ENCODE peak calls at places on chromosomes 11 and 22, in seven cellular contexts. R, G, N, V, H, X and U are unnamed samples.

GRCh38 chr11:45864041-45864440 is 16.8 kb downstream of the CRY2 start:
- DNase-seq in R (no peak), G (peak), N (no peak), V (no peak), H (no peak), X (no peak), U (no peak)

GRCh38 chr22:38176170-38176741 is 5.4 kb downstream of the PLA2G6 start:
- DNase-seq in R (no peak), G (peak), N (no peak), V (no peak), H (no peak), X (peak), U (no peak)

GRCh38 chr11:94641167-94641761 is 74.1 kb downstream of the PIWIL4 start:
- DNase-seq in R (no peak), G (no peak), N (no peak), V (no peak), H (peak), X (no peak), U (no peak)

GRCh38 chr11:121023848-121024751 is at the start of gene TBCEL:
- DNase-seq in R (peak), G (peak), N (peak), V (peak), H (peak), X (peak), U (peak)

GRCh38 chr11:133681901-133682300 is 149.6 kb upstream of the OPCML start:
- DNase-seq in R (no peak), G (no peak), N (no peak), V (no peak), H (peak), X (no peak), U (no peak)

GRCh38 chr22:24894998-24895397 is 51.5 kb downstream of the LHFPL7 start:
- DNase-seq in R (peak), G (peak), N (peak), V (no peak), H (no peak), X (no peak), U (peak)

GRCh38 chr22:25061134-25061533 is 108.6 kb downstream of the KIAA1671 start:
- DNase-seq in R (no peak), G (no peak), N (no peak), V (no peak), H (no peak), X (no peak), U (no peak)

GRCh38 chr11:64317325-64317960 is at the start of gene TRMT112:
- DNase-seq in R (peak), G (peak), N (peak), V (peak), H (peak), X (peak), U (peak)

GRCh38 chr11:134365011-134365925 is 33.5 kb downstream of the GLB1L2 start:
- DNase-seq in R (no peak), G (no peak), N (no peak), V (no peak), H (no peak), X (no peak), U (no peak)

GRCh38 chr22:40685406-40685805 is 6.1 kb downstream of the MCHR1 start:
- DNase-seq in R (no peak), G (no peak), N (no peak), V (no peak), H (no peak), X (no peak), U (no peak)

GRCh38 chr11:62556872-62557631 is 10.4 kb upstream of the AHNAK start:
- DNase-seq in R (no peak), G (no peak), N (no peak), V (peak), H (no peak), X (peak), U (peak)

GRCh38 chr11:269146-269890 is 8.9 kb upstream of the NLRP6 start:
- DNase-seq in R (no peak), G (no peak), N (peak), V (peak), H (no peak), X (peak), U (peak)

GRCh38 chr11:21411114-21411513 is 741.7 kb downstream of the NELL1 start:
- DNase-seq in R (no peak), G (no peak), N (peak), V (no peak), H (no peak), X (no peak), U (peak)

GRCh38 chr11:129918361-129918760 is 23.0 kb upstream of the NFRKB start:
- DNase-seq in R (no peak), G (no peak), N (no peak), V (no peak), H (no peak), X (no peak), U (no peak)

GRCh38 chr11:57478971-57479663 is 18.8 kb downstream of the RTN4RL2 start:
- DNase-seq in R (no peak), G (no peak), N (no peak), V (no peak), H (no peak), X (no peak), U (no peak)

GRCh38 chr22:31915499-31916065 is 28.8 kb upstream of the YWHAH start:
- DNase-seq in R (no peak), G (no peak), N (no peak), V (no peak), H (no peak), X (no peak), U (no peak)

GRCh38 chr11:132586801-132587200 is 945.5 kb downstream of the OPCML start:
- DNase-seq in R (no peak), G (no peak), N (no peak), V (no peak), H (no peak), X (no peak), U (no peak)

GRCh38 chr11:91587131-91587530 is 637.5 kb upstream of the FAT3 start:
- DNase-seq in R (no peak), G (peak), N (no peak), V (no peak), H (no peak), X (no peak), U (no peak)

GRCh38 chr11:61297741-61298140 is 2.6 kb upstream of the VWCE start:
- DNase-seq in R (no peak), G (peak), N (peak), V (no peak), H (no peak), X (no peak), U (peak)

GRCh38 chr11:67698247-67698646 is 23.8 kb upstream of the ALDH3B2 start:
- DNase-seq in R (peak), G (no peak), N (peak), V (peak), H (peak), X (no peak), U (peak)

GRCh38 chr22:46593996-46594946 is 25.9 kb upstream of the GRAMD4 start:
- DNase-seq in R (no peak), G (no peak), N (no peak), V (no peak), H (no peak), X (no peak), U (no peak)

GRCh38 chr22:33922268-33922667 is 2.0 kb upstream of the LARGE1 start:
- DNase-seq in R (no peak), G (no peak), N (peak), V (no peak), H (no peak), X (no peak), U (no peak)

GRCh38 chr11:61417670-61418069 is 12.1 kb downstream of the CPSF7 start:
- DNase-seq in R (no peak), G (no peak), N (peak), V (no peak), H (no peak), X (no peak), U (peak)

GRCh38 chr22:45878051-45878764 is 98.8 kb downstream of the WNT7B start:
- DNase-seq in R (no peak), G (no peak), N (no peak), V (no peak), H (peak), X (no peak), U (peak)

GRCh38 chr22:41564563-41564962 is 3.8 kb downstream of the CSDC2 start:
- DNase-seq in R (no peak), G (no peak), N (no peak), V (no peak), H (no peak), X (no peak), U (no peak)

DNA sequence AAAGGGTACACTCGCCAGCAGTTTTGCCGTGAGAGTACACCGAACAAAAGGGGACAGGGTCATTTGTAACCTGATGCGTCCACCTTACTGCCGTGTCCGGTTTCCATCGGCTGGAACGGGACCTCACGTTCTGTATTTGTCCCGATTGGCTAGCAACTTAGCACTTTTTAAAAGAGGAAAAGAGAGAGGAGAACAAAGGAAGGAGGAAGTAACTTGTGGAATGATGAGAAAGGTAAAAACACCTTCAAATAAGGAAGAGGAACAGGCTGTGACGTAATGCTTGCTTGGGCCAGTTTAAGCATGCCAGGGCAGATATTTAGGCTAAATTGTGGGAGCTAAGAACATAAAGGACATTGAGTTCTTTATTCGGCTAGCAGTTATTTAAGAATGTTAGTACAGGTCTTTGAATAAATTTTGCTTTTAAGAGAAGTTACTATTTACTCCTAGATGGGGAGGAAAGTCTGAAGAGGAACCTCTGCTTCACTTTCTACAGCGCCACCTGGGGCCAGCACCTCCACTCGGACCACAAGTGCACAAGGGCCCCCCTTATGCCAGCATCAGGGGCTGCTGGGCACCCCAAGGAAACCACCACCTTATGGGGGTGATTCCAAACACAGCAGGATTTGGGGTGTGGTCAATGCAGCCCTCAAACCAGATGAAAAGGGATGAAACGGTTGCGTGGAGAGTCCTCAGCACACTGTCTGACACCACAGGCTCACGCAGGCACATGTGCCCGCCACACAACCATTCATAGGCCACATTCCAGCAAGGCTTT is 5.8 kb downstream of the ARSA start:
- DNase-seq in R (no peak), G (no peak), N (no peak), V (no peak), H (peak), X (peak), U (peak)
- H3K4me3 ChIP-seq in R (no peak), G (no peak), N (peak), V (no peak), H (no peak), X (peak), U (peak)

GRCh38 chr11:47399860-47400812 is 8.3 kb upstream of the SLC39A13 start:
- DNase-seq in R (no peak), G (no peak), N (no peak), V (peak), H (no peak), X (no peak), U (peak)

GRCh38 chr11:47396049-47396320 is 12.4 kb upstream of the SLC39A13 start:
- DNase-seq in R (no peak), G (no peak), N (no peak), V (no peak), H (no peak), X (no peak), U (no peak)

GRCh38 chr11:47395225-47396048 is 13.0 kb upstream of the SLC39A13 start:
- DNase-seq in R (no peak), G (no peak), N (no peak), V (no peak), H (no peak), X (no peak), U (peak)

GRCh38 chr11:47398551-47398950 is 9.8 kb upstream of the SLC39A13 start:
- DNase-seq in R (no peak), G (no peak), N (no peak), V (no peak), H (no peak), X (no peak), U (no peak)

GRCh38 chr11:47398011-47398410 is 10.4 kb upstream of the SLC39A13 start:
- DNase-seq in R (no peak), G (no peak), N (no peak), V (no peak), H (no peak), X (no peak), U (no peak)
- TF ChIP-seq MAX in R (no peak), G (no peak), N (no peak), V (no peak), H (no peak), X (no peak), U (no peak)

GRCh38 chr11:111870887-111871692 is at the start of gene ALG9:
- DNase-seq in R (peak), G (peak), N (peak), V (peak), H (peak), X (peak), U (peak)
- TF ChIP-seq CTCF in R (no peak), G (peak), N (no peak), V (peak), H (peak), X (peak), U (no peak)

GRCh38 chr11:12680246-12680939 is 6.2 kb downstream of the TEAD1 start:
- DNase-seq in R (no peak), G (no peak), N (peak), V (peak), H (peak), X (no peak), U (peak)

GRCh38 chr11:12678991-12679390 is 4.8 kb downstream of the TEAD1 start:
- DNase-seq in R (no peak), G (no peak), N (no peak), V (no peak), H (no peak), X (no peak), U (no peak)

GRCh38 chr11:12680940-12681258 is 6.7 kb downstream of the TEAD1 start:
- DNase-seq in R (no peak), G (no peak), N (no peak), V (no peak), H (no peak), X (no peak), U (no peak)

GRCh38 chr11:12678092-12678491 is 3.9 kb downstream of the TEAD1 start:
- DNase-seq in R (no peak), G (no peak), N (no peak), V (no peak), H (no peak), X (no peak), U (no peak)

DNA sequence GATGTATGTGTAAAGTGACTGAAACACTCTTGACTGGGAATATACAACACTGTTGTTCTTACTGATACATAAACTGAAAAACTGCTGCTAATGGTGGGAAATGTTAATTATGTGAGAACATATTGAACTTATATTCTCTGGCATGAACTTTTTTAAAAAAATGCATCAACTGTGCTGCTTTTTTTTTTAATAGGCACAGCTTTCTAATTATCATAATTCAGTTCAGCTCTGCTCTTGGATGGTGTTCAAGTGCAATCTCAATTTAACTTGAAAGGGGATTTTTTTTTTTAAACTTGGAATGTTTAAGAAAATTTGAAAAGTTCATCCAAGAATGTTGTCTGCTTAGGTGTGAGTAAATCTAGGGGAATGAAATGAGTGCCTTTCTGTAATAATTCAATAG is 5.2 kb downstream of the TEAD1 start:
- DNase-seq in R (no peak), G (no peak), N (no peak), V (no peak), H (no peak), X (no peak), U (no peak)
- H3K4me3 ChIP-seq in R (peak), G (no peak), N (no peak), V (no peak), H (no peak), X (no peak), U (no peak)

GRCh38 chr11:23359297-23359696 is 499.0 kb upstream of the CCDC179 start:
- DNase-seq in R (no peak), G (peak), N (peak), V (no peak), H (no peak), X (no peak), U (no peak)
- TF ChIP-seq MAX in R (no peak), G (no peak), N (no peak), V (no peak), H (no peak), X (no peak), U (no peak)

GRCh38 chr11:128776434-128777284 is 82.8 kb downstream of the FLI1 start:
- DNase-seq in R (peak), G (no peak), N (no peak), V (peak), H (peak), X (no peak), U (peak)
- TF ChIP-seq CTCF in R (peak), G (peak), N (peak), V (peak), H (peak), X (peak), U (peak)

GRCh38 chr11:75288846-75289760 is 48.5 kb downstream of the TPBGL start:
- DNase-seq in R (no peak), G (no peak), N (no peak), V (no peak), H (no peak), X (no peak), U (no peak)

GRCh38 chr11:75292943-75293342 is 52.4 kb downstream of the TPBGL start:
- DNase-seq in R (no peak), G (peak), N (no peak), V (no peak), H (no peak), X (no peak), U (no peak)

GRCh38 chr11:75293903-75294302 is 53.3 kb downstream of the TPBGL start:
- DNase-seq in R (no peak), G (no peak), N (no peak), V (peak), H (no peak), X (no peak), U (no peak)

GRCh38 chr11:75289919-75290318 is 49.3 kb downstream of the TPBGL start:
- DNase-seq in R (no peak), G (no peak), N (no peak), V (no peak), H (no peak), X (no peak), U (no peak)

GRCh38 chr11:75291741-75292140 is 51.2 kb downstream of the TPBGL start:
- DNase-seq in R (no peak), G (no peak), N (no peak), V (no peak), H (no peak), X (no peak), U (no peak)
- H3K4me3 ChIP-seq in R (no peak), G (no peak), N (no peak), V (no peak), H (no peak), X (no peak), U (no peak)